ENCODE peak calls at places on chromosomes 2 and 18, in five cellular contexts. H is fibroblast of lung, P is SK-N-SH, F is endodermal cell, J is gastrocnemius medialis. R is an unnamed sample.

GRCh38 chr2:24887325-24887874 is 32.6 kb downstream of the ADCY3 start:
- DNase-seq in J (no peak), H (no peak), F (no peak), P (no peak), R (no peak)

GRCh38 chr18:5463390-5463789 is 80.4 kb downstream of the EPB41L3 start:
- DNase-seq in H (peak), P (no peak), F (no peak), J (peak), R (peak)

GRCh38 chr2:20678751-20679150 is 11.8 kb downstream of the GDF7 start:
- DNase-seq in F (no peak), H (no peak), P (no peak), J (no peak), R (no peak)

GRCh38 chr2:207165121-207166038 is at the start of gene KLF7:
- DNase-seq in F (peak), P (peak), H (peak), J (peak), R (peak)

GRCh38 chr2:157264099-157264498 is 6.6 kb downstream of the GALNT5 start:
- DNase-seq in P (no peak), F (no peak), H (peak), J (no peak), R (no peak)

GRCh38 chr18:8696749-8697211 is 8.6 kb upstream of the MTCL1 start:
- DNase-seq in P (peak), H (peak), J (peak), F (peak), R (peak)

GRCh38 chr2:224650815-224651439 is 65.2 kb downstream of the CCDC195 start:
- DNase-seq in H (peak), J (no peak), F (peak), P (peak), R (no peak)

GRCh38 chr18:25314824-25315223 is 37.1 kb downstream of the ZNF521 start:
- DNase-seq in F (no peak), P (no peak), H (no peak), J (no peak), R (no peak)

GRCh38 chr18:59833785-59834184 is 66.0 kb upstream of the PMAIP1 start:
- DNase-seq in J (no peak), H (no peak), F (no peak), P (no peak), R (no peak)

GRCh38 chr18:59272971-59273935 is at the start of gene RAX:
- DNase-seq in P (peak), J (no peak), F (peak), H (no peak), R (no peak)

GRCh38 chr2:38440655-38441054 is 63.6 kb upstream of the ATL2 start:
- DNase-seq in H (no peak), J (no peak), P (no peak), F (peak), R (no peak)

GRCh38 chr2:135528006-135528405 is 3.0 kb downstream of the ZRANB3 start:
- DNase-seq in P (no peak), F (no peak), H (no peak), J (no peak), R (no peak)

GRCh38 chr2:33670392-33670937 is 71.4 kb upstream of the FAM98A start:
- DNase-seq in F (peak), P (no peak), J (no peak), H (no peak), R (no peak)

GRCh38 chr18:11009869-11010268 is 139.5 kb downstream of the PIEZO2 start:
- DNase-seq in F (no peak), P (no peak), J (no peak), H (no peak), R (no peak)

GRCh38 chr2:155223781-155224406 is 525.4 kb downstream of the KCNJ3 start:
- DNase-seq in J (no peak), F (no peak), P (peak), H (no peak), R (no peak)

GRCh38 chr18:11104307-11104706 is 45.1 kb downstream of the PIEZO2 start:
- DNase-seq in H (no peak), P (no peak), F (no peak), J (no peak), R (no peak)

GRCh38 chr2:86274918-86275275 is 62.5 kb downstream of the REEP1 start:
- DNase-seq in J (peak), F (no peak), H (no peak), P (peak), R (no peak)

GRCh38 chr18:42635378-42636048 is 480.0 kb downstream of the RIT2 start:
- DNase-seq in H (no peak), F (peak), P (peak), J (no peak), R (no peak)

GRCh38 chr18:45249306-45249705 is 366.0 kb upstream of the SLC14A2 start:
- DNase-seq in F (no peak), H (peak), P (peak), J (no peak), R (no peak)

GRCh38 chr2:147231081-147231480 is 613.7 kb upstream of the ACVR2A start:
- DNase-seq in P (no peak), F (no peak), J (no peak), H (no peak), R (no peak)

GRCh38 chr2:174003635-174004310 is 38.6 kb upstream of the SP3 start:
- DNase-seq in F (peak), P (no peak), H (peak), J (peak), R (no peak)
- TF ChIP-seq CTCF in F (peak), P (no peak), H (no peak), J (peak), R (no peak)

GRCh38 chr2:47214385-47214784 is 59.3 kb upstream of the STPG4 start:
- DNase-seq in H (no peak), F (no peak), J (no peak), P (no peak), R (no peak)
- H3K27ac ChIP-seq in H (no peak), F (no peak), J (no peak), P (no peak), R (no peak)

GRCh38 chr2:168687314-168687713 is 115.1 kb upstream of the NOSTRIN start:
- DNase-seq in J (no peak), H (peak), F (peak), P (no peak), R (no peak)
- TF ChIP-seq CTCF in J (peak), H (no peak), F (peak), P (peak), R (peak)

GRCh38 chr2:127386246-127386645 is 1.5 kb downstream of the MAP3K2 start:
- DNase-seq in P (no peak), F (no peak), H (no peak), J (no peak), R (no peak)

GRCh38 chr2:127389778-127390435 is 2.1 kb upstream of the MAP3K2 start:
- DNase-seq in F (peak), J (no peak), H (no peak), P (no peak), R (no peak)

GRCh38 chr2:127387655-127388422 is at the start of gene MAP3K2:
- DNase-seq in F (peak), H (peak), P (peak), J (peak), R (peak)

GRCh38 chr2:127386764-127387654 is 766 bp downstream of the MAP3K2 start:
- DNase-seq in F (peak), J (peak), P (peak), H (peak), R (peak)

DNA sequence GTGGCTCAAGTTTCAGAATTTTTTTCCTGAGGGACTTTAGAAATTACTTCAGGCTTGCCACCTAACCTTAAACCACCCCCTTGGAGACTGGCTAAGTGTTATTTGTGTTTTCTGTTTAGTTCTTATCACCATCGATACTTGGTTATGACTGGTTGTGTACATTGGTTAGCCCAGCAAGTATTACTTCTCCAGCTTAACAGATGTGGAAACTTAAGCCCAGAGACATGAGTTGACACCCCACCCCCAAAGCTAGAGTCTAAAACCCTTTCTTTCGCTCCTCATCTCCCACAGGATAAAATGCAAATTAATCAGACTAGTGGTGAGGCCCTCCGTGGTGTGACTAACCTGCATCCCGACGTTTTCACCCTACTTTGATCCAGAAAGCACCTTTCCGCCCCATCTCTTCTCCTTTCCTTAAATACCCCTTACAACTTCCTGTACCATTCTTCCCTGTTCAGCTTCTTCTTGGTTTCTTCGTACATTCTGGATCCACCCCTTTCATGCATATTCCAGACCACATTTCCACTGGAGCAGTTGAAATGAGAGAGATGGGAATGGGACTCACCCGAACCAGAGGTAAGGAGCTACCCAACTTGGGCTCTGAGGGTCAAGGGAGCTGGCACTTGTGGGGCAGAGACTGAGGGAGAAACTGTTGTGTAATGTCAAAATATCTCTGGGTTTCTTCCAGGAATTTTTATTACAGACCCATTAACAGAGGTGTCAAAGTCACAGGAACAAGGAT is 819 bp upstream of the MAP3K2 start:
- DNase-seq in P (no peak), J (no peak), H (no peak), F (peak), R (no peak)
- H3K27ac ChIP-seq in P (peak), J (peak), H (peak), F (no peak), R (peak)

DNA sequence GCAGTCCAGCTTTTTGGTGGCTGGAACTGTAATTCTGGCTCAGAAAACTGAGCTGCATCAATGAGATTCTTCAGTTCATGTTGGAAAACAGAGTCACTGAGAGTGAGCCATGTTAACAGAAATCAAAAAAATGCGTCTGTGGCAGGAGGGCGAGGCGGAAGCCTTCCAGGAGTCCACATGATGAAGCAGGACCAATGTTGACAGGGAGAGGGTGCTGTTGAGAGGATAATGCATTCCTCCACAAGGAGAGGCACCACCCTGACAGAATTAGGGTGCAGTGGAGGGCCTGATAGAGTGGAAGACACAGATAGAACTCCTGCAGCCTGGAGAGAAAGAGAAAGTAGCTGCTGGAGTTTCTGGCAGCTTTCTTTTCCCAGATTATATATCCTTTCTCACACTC is 111.5 kb downstream of the MGAT5 start:
- DNase-seq in P (no peak), F (peak), J (no peak), H (no peak), R (no peak)
- TF ChIP-seq CTCF in P (peak), F (peak), J (no peak), H (peak), R (peak)

GRCh38 chr2:241551599-241551997 is 6.9 kb upstream of the BOK start:
- DNase-seq in H (no peak), J (no peak), P (no peak), F (no peak), R (no peak)
- H3K27ac ChIP-seq in H (no peak), J (no peak), P (no peak), F (no peak), R (no peak)